ENCODE peak calls at places on chromosomes 11 and 22, in seven cellular contexts. Z is pancreas, C is colonic mucosa, R is AG09309, Y is cardiac fibroblast, H is fibroblast of the aortic adventitia, M is epithelial cell of esophagus. N is an unnamed sample.

GRCh38 chr11:67418476-67419281 is 3.2 kb downstream of the CARNS1 start:
- DNase-seq in C (no peak), Y (no peak), M (no peak), Z (peak; percentile 90), R (no peak), H (no peak), N (no peak)

GRCh38 chr11:19868871-19869270 is 156.2 kb downstream of the NAV2 start:
- DNase-seq in Y (no peak), R (no peak), Z (no peak), M (no peak), C (no peak), H (no peak), N (no peak)

GRCh38 chr22:40898850-40899357 is 37.0 kb upstream of the DNAJB7 start:
- DNase-seq in Y (peak; percentile 72), R (peak; percentile 33), M (peak; percentile 65), Z (no peak), H (peak; percentile 67), C (no peak), N (peak; percentile 42)

GRCh38 chr22:36982136-36982535 is 37.1 kb downstream of the TST start:
- DNase-seq in Z (no peak), Y (no peak), M (no peak), R (no peak), C (no peak), H (no peak), N (no peak)

GRCh38 chr11:41309716-41310115 is 149.7 kb downstream of the LRRC4C start:
- DNase-seq in Z (no peak), M (no peak), R (no peak), C (no peak), H (no peak), Y (no peak), N (no peak)

GRCh38 chr11:78000193-78000592 is 5.7 kb upstream of the INTS4 start:
- DNase-seq in Y (peak; percentile 85), M (peak; percentile 72), R (peak; percentile 43), H (peak; percentile 85), Z (no peak), C (peak; percentile 33), N (peak; percentile 45)

GRCh38 chr22:50576070-50576469 is 2.2 kb downstream of the CPT1B start:
- DNase-seq in M (peak; percentile 67), Z (no peak), H (peak; percentile 41), R (peak; percentile 10), C (no peak), Y (peak; percentile 48), N (no peak)

GRCh38 chr11:126607776-126608625 is 252.5 kb downstream of the ST3GAL4 start:
- DNase-seq in H (no peak), Y (no peak), M (no peak), Z (no peak), C (no peak), R (no peak), N (no peak)

GRCh38 chr22:17896552-17896951 is 122.3 kb upstream of the BID start:
- DNase-seq in Z (peak; percentile 74), H (no peak), Y (no peak), C (no peak), R (no peak), M (no peak), N (peak; percentile 21)

GRCh38 chr22:33018232-33018864 is 39.8 kb downstream of the SYN3 start:
- DNase-seq in H (peak; percentile 47), R (peak; percentile 11), M (peak; percentile 58), C (peak; percentile 45), Z (no peak), Y (peak; percentile 50), N (peak; percentile 50)

GRCh38 chr11:62501432-62501891 is 45.1 kb downstream of the AHNAK start:
- DNase-seq in C (no peak), R (no peak), M (no peak), Z (no peak), H (no peak), Y (no peak), N (peak; percentile 57)

GRCh38 chr11:86374586-86374985 is at the start of gene CCDC81:
- DNase-seq in H (peak; percentile 6), R (no peak), Z (peak; percentile 35), M (no peak), C (no peak), Y (no peak), N (no peak)

GRCh38 chr22:49212002-49212401 is 615.7 kb downstream of the BRD1 start:
- DNase-seq in M (no peak), H (no peak), Y (no peak), C (no peak), Z (peak; percentile 7), R (no peak), N (no peak)

DNA sequence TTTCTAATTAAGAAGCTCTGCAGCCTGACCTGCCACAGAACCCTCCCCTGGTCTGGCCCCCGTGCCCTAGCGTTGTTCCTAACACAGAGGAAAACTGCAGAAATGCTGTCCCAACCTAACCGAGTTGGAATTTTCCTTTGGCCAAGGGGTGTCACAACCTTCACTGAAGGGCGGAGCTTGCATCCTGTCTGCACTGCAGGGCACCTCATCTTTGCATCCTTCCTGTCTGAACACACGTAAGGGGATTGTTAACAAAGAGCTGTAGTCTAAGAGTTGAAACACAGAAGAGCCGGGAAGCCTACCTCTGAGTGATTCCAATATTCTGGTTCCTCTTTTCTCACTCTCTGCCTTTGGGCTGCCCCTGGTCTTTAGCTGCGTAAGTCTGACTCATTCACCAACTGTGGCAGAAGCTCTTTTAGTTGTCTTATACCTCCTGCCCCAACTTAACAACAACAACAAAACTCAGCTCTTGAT is 1.6 kb downstream of the DIXDC1 start:
- DNase-seq in H (peak; percentile 37), Z (no peak), R (no peak), Y (peak; percentile 72), C (no peak), M (peak; percentile 62), N (peak; percentile 79)
- H3K4me3 ChIP-seq in H (peak overlapping the region; percentile 35), Z (no peak overlapping the region), R (no peak overlapping the region), Y (peak overlapping the region; percentile 6), C (no peak overlapping the region), M (no peak overlapping the region), N (peak overlapping the region; percentile 57)

GRCh38 chr11:94884322-94884721 is 89.0 kb downstream of the CWC15 start:
- DNase-seq in H (no peak), R (no peak), Y (no peak), M (no peak), Z (no peak), C (no peak), N (no peak)

GRCh38 chr11:94885133-94885532 is 88.2 kb downstream of the CWC15 start:
- DNase-seq in C (no peak), H (no peak), M (peak; percentile 80), R (no peak), Y (no peak), Z (no peak), N (no peak)

GRCh38 chr11:94883878-94884277 is 89.5 kb downstream of the CWC15 start:
- DNase-seq in H (no peak), M (no peak), R (no peak), Y (no peak), C (no peak), Z (no peak), N (no peak)

GRCh38 chr11:94888204-94888603 is 85.2 kb downstream of the CWC15 start:
- DNase-seq in H (no peak), Z (no peak), R (no peak), C (no peak), Y (no peak), M (no peak), N (no peak)

DNA sequence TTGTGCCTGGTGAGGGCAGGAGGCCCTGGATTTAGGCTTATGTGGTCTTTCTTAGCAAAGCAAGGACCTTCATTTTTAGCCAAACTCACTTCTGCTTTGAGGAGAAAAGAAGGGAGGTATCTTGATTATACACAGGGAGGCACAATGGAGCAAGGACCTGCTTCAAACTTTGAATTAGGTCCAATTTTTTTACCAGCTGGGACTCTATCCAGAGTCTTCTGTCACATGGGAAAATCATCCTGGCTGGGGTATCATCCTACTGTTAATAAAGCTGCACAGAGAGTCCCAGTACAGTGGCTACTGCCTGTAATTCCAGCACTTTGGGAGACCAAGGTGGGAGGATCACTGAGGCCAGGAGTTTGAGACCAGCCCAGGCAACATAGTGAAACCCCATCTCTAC is 87.8 kb downstream of the CWC15 start:
- DNase-seq in H (no peak), C (no peak), M (no peak), Z (no peak), Y (peak; percentile 15), R (no peak), N (no peak)
- TF ChIP-seq CTCF in H (no peak), C (no peak), M (no peak), Z (no peak), Y (no peak), R (no peak), N (no peak)

GRCh38 chr11:44992181-44992582 is 41.5 kb upstream of the TP53I11 start:
- DNase-seq in Y (peak; percentile 13), H (no peak), R (no peak), C (no peak), Z (peak; percentile 88), M (no peak), N (no peak)

GRCh38 chr11:44992774-44993173 is 42.1 kb upstream of the TP53I11 start:
- DNase-seq in H (no peak), M (no peak), Y (no peak), R (no peak), C (no peak), Z (no peak), N (no peak)

GRCh38 chr11:44994753-44995152 is 44.1 kb upstream of the TP53I11 start:
- DNase-seq in H (no peak), Y (no peak), Z (no peak), C (no peak), R (no peak), M (no peak), N (no peak)

GRCh38 chr11:44997566-44997965 is 46.9 kb upstream of the TP53I11 start:
- DNase-seq in C (no peak), M (no peak), Y (no peak), Z (no peak), H (no peak), R (no peak), N (no peak)

DNA sequence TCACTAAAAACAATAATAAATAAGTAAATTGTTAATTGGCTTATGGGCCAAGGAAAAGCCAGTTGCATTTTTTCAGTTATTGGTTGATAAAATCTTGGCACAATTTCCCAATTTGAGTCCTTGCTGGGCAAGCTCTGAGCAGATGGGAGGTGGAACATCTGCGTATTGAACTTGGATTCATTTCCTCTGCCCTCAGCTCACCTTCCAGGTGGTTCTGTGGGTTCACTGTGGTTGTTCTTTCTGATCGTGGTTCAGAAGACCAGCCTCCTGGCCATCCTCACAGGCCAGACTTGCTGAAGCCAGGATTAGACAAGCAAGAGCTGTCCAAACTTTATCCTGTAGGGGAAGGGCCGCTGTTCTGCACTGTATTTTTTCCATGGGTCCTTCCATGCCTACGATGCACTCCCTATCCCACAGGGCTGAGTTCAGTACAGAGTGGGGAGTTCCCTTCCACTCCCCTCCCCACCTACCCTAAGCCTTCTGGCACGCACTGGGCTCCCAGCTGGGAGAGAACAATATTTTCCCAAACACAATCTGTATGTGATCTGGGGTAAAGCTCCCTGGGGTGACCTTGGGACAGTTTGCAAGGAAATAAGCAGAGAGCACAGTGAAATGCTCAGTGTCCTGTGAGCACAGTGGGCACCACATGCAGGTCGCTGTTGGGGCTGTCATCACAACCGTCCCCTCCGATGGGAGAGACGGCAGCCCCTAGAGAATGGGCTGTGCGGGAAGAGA is 43.5 kb upstream of the TP53I11 start:
- DNase-seq in Z (no peak), M (no peak), R (no peak), H (no peak), C (no peak), Y (no peak), N (no peak)
- H3K4me3 ChIP-seq in Z (no peak overlapping the region), M (no peak overlapping the region), R (no peak overlapping the region), H (no peak overlapping the region), C (no peak overlapping the region), Y (no peak overlapping the region), N (no peak overlapping the region)

DNA sequence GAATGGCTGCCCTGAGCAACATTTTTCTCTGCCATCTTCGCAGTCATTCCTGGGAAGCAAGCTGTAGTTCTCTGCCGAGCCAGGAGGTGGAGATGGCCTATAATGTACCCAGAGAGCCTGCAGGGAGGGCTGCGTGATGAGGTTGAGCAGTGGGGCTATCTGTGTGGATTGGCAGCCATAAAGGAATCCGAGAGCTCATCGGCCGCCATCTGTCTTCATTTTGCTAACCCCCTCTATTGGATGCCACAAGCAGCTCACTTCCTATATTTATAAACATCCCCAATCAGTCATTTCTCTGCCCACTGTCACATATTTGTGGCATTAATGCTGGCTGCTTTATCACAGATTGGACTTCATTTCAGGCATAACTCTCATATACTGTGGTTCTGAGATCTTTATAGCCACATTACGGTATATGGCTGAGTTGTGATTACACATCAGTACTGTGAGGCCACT is 209.5 kb downstream of the NTM start:
- DNase-seq in R (peak; percentile 94), Y (peak; percentile 7), C (no peak), H (peak; percentile 8), M (peak; percentile 3), Z (no peak), N (peak; percentile 10)
- TF ChIP-seq CTCF in R (peak; percentile 84), Y (no peak), C (no peak), H (peak; percentile 48), M (peak; percentile 37), Z (no peak), N (peak; percentile 62)

N was measured in foreskin fibroblast.